ENCODE peak calls at places on chromosomes 11 and 22, in ten cellular contexts. Z is endodermal cell, V is Peyer's patch, G is progenitor cell of endocrine pancreas, M is Caco-2, J is DND-41, P is epithelial cell of esophagus, Y is GM12865, L is astrocyte of the spinal cord, U is tibial artery. F is an unnamed sample.

GRCh38 chr22:46129390-46130041 is 20.8 kb upstream of the PPARA start:
- DNase-seq in Z (no peak), M (no peak), J (no peak), L (no peak), U (no peak), P (no peak), G (no peak), V (peak), Y (peak), F (no peak)

GRCh38 chr11:10454902-10455631 is at the start of gene AMPD3:
- DNase-seq in Z (no peak), G (no peak), P (peak), L (peak), V (peak), M (no peak), Y (peak), J (no peak), U (no peak), F (peak)

GRCh38 chr11:6468712-6469495 is 4.8 kb downstream of the TRIM3 start:
- DNase-seq in V (peak), G (peak), M (peak), Z (peak), U (peak), J (peak), L (peak), P (peak), Y (peak), F (peak)

GRCh38 chr11:73292481-73292880 is 15.6 kb upstream of the ARHGEF17 start:
- DNase-seq in Z (no peak), G (no peak), J (no peak), M (no peak), V (no peak), L (peak), U (no peak), Y (no peak), P (no peak), F (no peak)

GRCh38 chr22:48098243-48098935 is 1335.9 kb downstream of the TBC1D22A start:
- DNase-seq in P (no peak), J (peak), G (no peak), U (no peak), L (no peak), Y (peak), M (no peak), Z (no peak), V (peak), F (no peak)

GRCh38 chr11:129295746-129296145 is 79.9 kb upstream of the BARX2 start:
- DNase-seq in L (peak), U (no peak), J (no peak), G (no peak), P (no peak), Z (no peak), M (peak), V (no peak), Y (no peak), F (no peak)

GRCh38 chr11:66637557-66638176 is 836 bp upstream of the RBM4 start:
- DNase-seq in U (no peak), Z (peak), P (peak), M (no peak), G (no peak), Y (no peak), V (no peak), J (no peak), L (no peak), F (no peak)

GRCh38 chr22:23289851-23290724 is 109.8 kb downstream of the BCR start:
- DNase-seq in U (peak), G (peak), V (peak), M (peak), P (peak), Y (peak), J (peak), Z (peak), L (peak), F (peak)

GRCh38 chr11:108664241-108664640 is 628 bp upstream of the DDX10 start:
- DNase-seq in J (no peak), M (no peak), G (no peak), P (no peak), Y (no peak), L (no peak), V (no peak), Z (no peak), U (no peak), F (no peak)

GRCh38 chr11:56782167-56782847 is 33.8 kb upstream of the OR9G4 start:
- DNase-seq in Y (peak), Z (no peak), G (no peak), U (no peak), L (no peak), V (no peak), P (no peak), M (no peak), J (no peak), F (no peak)

GRCh38 chr22:38112361-38112760 is 1.9 kb upstream of the BAIAP2L2 start:
- DNase-seq in P (peak), U (no peak), G (no peak), M (no peak), Y (no peak), Z (no peak), J (no peak), L (no peak), V (peak), F (no peak)

GRCh38 chr11:117045196-117045595 is 53.0 kb downstream of the SIK3 start:
- DNase-seq in V (no peak), L (peak), P (peak), J (no peak), Y (no peak), G (no peak), Z (no peak), M (no peak), U (no peak), F (peak)

GRCh38 chr11:56876621-56877312 is 111.9 kb upstream of the OR5AK2 start:
- DNase-seq in L (peak), V (no peak), M (no peak), Y (no peak), Z (no peak), P (peak), G (no peak), U (no peak), J (no peak), F (peak)

GRCh38 chr11:10629431-10630002 is 61.1 kb upstream of the LYVE1 start:
- DNase-seq in L (no peak), M (no peak), V (no peak), Z (no peak), P (no peak), G (no peak), Y (no peak), U (no peak), J (no peak), F (no peak)

GRCh38 chr11:108221981-108222685 is at the start of gene NPAT:
- DNase-seq in V (no peak), J (peak), P (no peak), Z (no peak), U (peak), Y (peak), M (no peak), G (no peak), L (peak), F (no peak)

GRCh38 chr11:68840661-68841653 is 759 bp downstream of the CPT1A start:
- DNase-seq in Z (peak), L (peak), P (no peak), M (no peak), U (peak), G (peak), V (peak), Y (peak), J (peak), F (peak)

GRCh38 chr11:123137496-123138270 is 57.4 kb downstream of the CLMP start:
- DNase-seq in Z (peak), L (peak), P (no peak), J (no peak), U (peak), Y (peak), V (peak), M (no peak), G (no peak), F (no peak)

GRCh38 chr11:129141748-129142475 is 50.2 kb downstream of the ARHGAP32 start:
- DNase-seq in Y (no peak), L (peak), Z (no peak), G (no peak), J (no peak), M (no peak), V (no peak), P (no peak), U (no peak), F (peak)

GRCh38 chr11:122038543-122038942 is 77.5 kb downstream of the BLID start:
- DNase-seq in Z (no peak), M (no peak), G (no peak), V (no peak), Y (no peak), P (peak), L (peak), U (no peak), J (no peak), F (no peak)

GRCh38 chr11:60915250-60915914 is 1.4 kb downstream of the TMEM109 start:
- DNase-seq in G (no peak), Y (peak), M (peak), P (peak), V (peak), J (peak), U (peak), L (peak), Z (peak), F (peak)

GRCh38 chr11:46238078-46238966 is 39.1 kb upstream of the CREB3L1 start:
- DNase-seq in J (no peak), M (peak), Y (no peak), G (peak), P (peak), L (peak), Z (peak), V (peak), U (peak), F (no peak)

GRCh38 chr11:45167283-45167682 is 20.8 kb downstream of the PRDM11 start:
- DNase-seq in L (no peak), J (no peak), G (no peak), Y (no peak), Z (no peak), U (no peak), V (no peak), M (peak), P (no peak), F (no peak)

GRCh38 chr11:33027846-33028536 is 11.4 kb upstream of the TCP11L1 start:
- DNase-seq in P (no peak), G (no peak), J (no peak), V (no peak), L (no peak), Z (no peak), Y (no peak), U (no peak), M (no peak), F (no peak)

GRCh38 chr11:294795-295194 is 4.5 kb downstream of the IFITM5 start:
- DNase-seq in L (no peak), Y (no peak), M (no peak), Z (peak), P (no peak), U (peak), G (no peak), V (peak), J (no peak), F (no peak)

GRCh38 chr11:20022363-20023081 is 137.8 kb downstream of the DBX1 start:
- DNase-seq in V (no peak), M (peak), P (peak), L (peak), G (peak), U (no peak), Y (peak), Z (peak), J (no peak), F (peak)

GRCh38 chr22:23113067-23113846 is 28.5 kb downstream of the RSPH14 start:
- DNase-seq in P (no peak), M (no peak), V (no peak), Y (peak), L (peak), J (peak), U (no peak), G (no peak), Z (no peak), F (no peak)

GRCh38 chr11:134364261-134364660 is 32.5 kb downstream of the GLB1L2 start:
- DNase-seq in G (no peak), P (no peak), Z (peak), V (no peak), U (peak), J (no peak), M (no peak), Y (no peak), L (no peak), F (no peak)

GRCh38 chr11:45233121-45233803 is 52.9 kb downstream of the SYT13 start:
- DNase-seq in V (peak), U (peak), L (peak), G (peak), J (peak), Z (peak), M (peak), P (peak), Y (peak), F (peak)

GRCh38 chr11:35010656-35011055 is 94.2 kb downstream of the PDHX start:
- DNase-seq in J (no peak), G (no peak), Y (no peak), P (no peak), M (no peak), Z (no peak), U (no peak), L (no peak), V (no peak), F (no peak)

GRCh38 chr11:35007277-35007676 is 90.9 kb downstream of the PDHX start:
- DNase-seq in Z (no peak), J (no peak), V (no peak), G (no peak), M (no peak), Y (peak), P (no peak), L (no peak), U (no peak), F (no peak)

GRCh38 chr11:35011389-35011788 is 95.0 kb downstream of the PDHX start:
- DNase-seq in U (no peak), M (no peak), V (no peak), G (no peak), L (peak), J (no peak), Z (no peak), P (peak), Y (no peak), F (peak)

GRCh38 chr11:35009941-35010337 is 93.5 kb downstream of the PDHX start:
- DNase-seq in L (peak), M (no peak), G (no peak), Y (no peak), V (no peak), Z (no peak), J (no peak), U (no peak), P (no peak), F (peak)

DNA sequence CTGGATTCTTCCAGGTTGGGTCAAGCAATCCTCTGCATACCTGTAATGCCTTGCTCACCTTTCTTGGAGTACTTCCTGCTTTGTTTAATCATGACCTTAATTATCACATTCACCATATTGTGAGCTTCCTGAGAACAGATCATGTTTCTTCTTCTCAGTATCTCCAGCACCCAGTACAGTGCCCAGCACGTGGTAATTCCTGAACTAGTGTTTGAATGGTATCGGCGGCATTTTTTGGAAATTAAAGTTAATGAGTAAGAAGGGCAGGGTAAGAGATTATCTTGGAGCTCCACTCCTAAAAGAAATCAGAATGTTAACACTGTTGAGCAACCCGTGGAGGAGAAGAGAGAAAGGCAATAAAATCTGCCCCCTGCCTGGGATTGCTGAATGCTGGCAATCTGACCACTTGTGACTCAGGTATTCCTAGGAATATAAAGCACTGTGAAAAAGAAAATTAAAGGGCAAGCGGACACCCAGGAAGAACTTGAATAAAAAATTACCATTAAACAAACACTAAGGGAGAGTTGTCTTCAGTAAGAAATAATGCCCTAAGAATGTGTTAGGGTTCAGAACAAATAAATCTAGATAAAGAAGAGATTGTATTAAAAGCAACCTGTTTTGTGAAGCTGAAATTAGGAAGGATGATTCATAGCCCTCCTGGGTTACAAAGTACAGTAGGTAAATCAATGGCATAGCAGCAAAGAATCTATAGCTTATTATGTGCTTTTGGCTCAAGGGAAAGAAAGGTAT is 92.9 kb downstream of the PDHX start:
- DNase-seq in Y (no peak), G (no peak), M (no peak), V (no peak), J (no peak), P (peak), L (peak), U (no peak), Z (no peak), F (peak)
- TF ChIP-seq CTCF in Y (no peak), G (no peak), M (no peak), V (no peak), J (no peak), P (peak), L (peak), U (no peak), Z (no peak), F (no peak)

GRCh38 chr11:1566381-1567051 is 5.6 kb downstream of the DUSP8 start:
- DNase-seq in V (no peak), G (no peak), M (no peak), L (no peak), Y (no peak), J (no peak), Z (no peak), U (no peak), P (no peak), F (no peak)
- TF ChIP-seq CTCF in V (no peak), G (no peak), M (no peak), L (peak), Y (peak), J (no peak), Z (peak), U (no peak), P (no peak), F (no peak)

GRCh38 chr11:103637250-103637649 is 399.2 kb upstream of the DDI1 start:
- DNase-seq in Z (no peak), P (peak), Y (no peak), V (no peak), L (peak), M (no peak), U (no peak), G (no peak), J (no peak), F (no peak)
- TF ChIP-seq CTCF in Z (no peak), P (no peak), Y (no peak), V (no peak), L (no peak), M (peak), U (no peak), G (no peak), J (no peak), F (no peak)

GRCh38 chr11:120324932-120325810 is at the start of gene TLCD5:
- DNase-seq in J (no peak), L (peak), P (peak), G (peak), U (peak), Y (peak), V (peak), Z (peak), M (peak), F (peak)
- TF ChIP-seq CTCF in J (no peak), L (peak), P (no peak), G (no peak), U (peak), Y (no peak), V (no peak), Z (peak), M (peak), F (no peak)

GRCh38 chr11:119356349-119357031 is 10.0 kb upstream of the MFRP start:
- DNase-seq in J (peak), Y (peak), V (peak), P (peak), G (peak), U (peak), Z (peak), M (no peak), L (peak), F (peak)
- TF ChIP-seq CTCF in J (peak), Y (peak), V (peak), P (peak), G (peak), U (peak), Z (peak), M (no peak), L (peak), F (peak)